ENCODE peak calls at places on chromosomes 16 and 17, in ten cellular contexts. H is right lobe of liver; F is sigmoid colon; X is PC-3; Z is thoracic aorta; C is heart right ventricle; V is psoas muscle; U is CD8-positive, alpha-beta T cell; W is fibroblast of lung; J is tibial artery. L is an unnamed sample.

GRCh38 chr17:74779948-74780400 is 3.8 kb upstream of the NAT9 start:
- DNase-seq in Z (no peak), U (peak), C (peak), W (no peak), X (no peak), F (peak), J (peak), H (no peak), V (peak), L (no peak)

GRCh38 chr16:18936727-18937340 is 10.6 kb upstream of the SMG1 start:
- DNase-seq in Z (no peak), F (no peak), C (no peak), H (peak), J (no peak), X (no peak), V (no peak), W (no peak), U (no peak), L (no peak)

GRCh38 chr16:46688101-46688656 is 799 bp downstream of the VPS35 start:
- DNase-seq in Z (no peak), V (peak), C (peak), X (peak), W (peak), F (no peak), H (no peak), J (peak), U (no peak), L (no peak)

GRCh38 chr16:970766-971581 is at the start of gene LMF1:
- DNase-seq in U (peak), W (peak), X (peak), J (peak), F (peak), Z (peak), C (peak), H (peak), V (peak), L (peak)

GRCh38 chr17:72296456-72296855 is 175.6 kb downstream of the SOX9 start:
- DNase-seq in H (no peak), U (no peak), F (no peak), C (no peak), X (peak), J (no peak), W (no peak), V (no peak), Z (no peak), L (peak)

GRCh38 chr16:22092143-22092933 is at the start of gene VWA3A:
- DNase-seq in W (peak), H (no peak), F (no peak), U (no peak), Z (no peak), X (no peak), V (no peak), J (no peak), C (no peak), L (no peak)

GRCh38 chr17:78515480-78515879 is 61.7 kb downstream of the DNAH17 start:
- DNase-seq in H (no peak), V (no peak), Z (no peak), F (no peak), W (no peak), C (no peak), X (no peak), U (no peak), J (no peak), L (no peak)

GRCh38 chr17:2092253-2092652 is 37.4 kb downstream of the HIC1 start:
- DNase-seq in V (peak), C (no peak), F (no peak), U (no peak), W (no peak), Z (no peak), H (no peak), J (no peak), X (no peak), L (no peak)

GRCh38 chr17:35842239-35842638 is 26.5 kb downstream of the HEATR9 start:
- DNase-seq in X (no peak), W (no peak), V (no peak), F (no peak), U (no peak), H (no peak), J (no peak), Z (no peak), C (no peak), L (no peak)

GRCh38 chr17:42944211-42944610 is 20.0 kb downstream of the AARSD1 start:
- DNase-seq in Z (no peak), H (no peak), V (no peak), U (no peak), W (no peak), F (no peak), X (no peak), C (no peak), J (no peak), L (no peak)

GRCh38 chr16:57711331-57711730 is 16.7 kb downstream of the DRC7 start:
- DNase-seq in C (no peak), V (no peak), U (no peak), X (no peak), H (no peak), F (peak), J (no peak), Z (no peak), W (no peak), L (no peak)

GRCh38 chr17:79079421-79080200 is 5.0 kb downstream of the ENGASE start:
- DNase-seq in C (no peak), X (no peak), W (no peak), V (peak), Z (no peak), U (no peak), J (no peak), H (no peak), F (no peak), L (no peak)

GRCh38 chr17:6065351-6065750 is 4.8 kb upstream of the WSCD1 start:
- DNase-seq in V (no peak), C (no peak), F (no peak), W (no peak), X (no peak), H (no peak), J (no peak), Z (no peak), U (no peak), L (no peak)

DNA sequence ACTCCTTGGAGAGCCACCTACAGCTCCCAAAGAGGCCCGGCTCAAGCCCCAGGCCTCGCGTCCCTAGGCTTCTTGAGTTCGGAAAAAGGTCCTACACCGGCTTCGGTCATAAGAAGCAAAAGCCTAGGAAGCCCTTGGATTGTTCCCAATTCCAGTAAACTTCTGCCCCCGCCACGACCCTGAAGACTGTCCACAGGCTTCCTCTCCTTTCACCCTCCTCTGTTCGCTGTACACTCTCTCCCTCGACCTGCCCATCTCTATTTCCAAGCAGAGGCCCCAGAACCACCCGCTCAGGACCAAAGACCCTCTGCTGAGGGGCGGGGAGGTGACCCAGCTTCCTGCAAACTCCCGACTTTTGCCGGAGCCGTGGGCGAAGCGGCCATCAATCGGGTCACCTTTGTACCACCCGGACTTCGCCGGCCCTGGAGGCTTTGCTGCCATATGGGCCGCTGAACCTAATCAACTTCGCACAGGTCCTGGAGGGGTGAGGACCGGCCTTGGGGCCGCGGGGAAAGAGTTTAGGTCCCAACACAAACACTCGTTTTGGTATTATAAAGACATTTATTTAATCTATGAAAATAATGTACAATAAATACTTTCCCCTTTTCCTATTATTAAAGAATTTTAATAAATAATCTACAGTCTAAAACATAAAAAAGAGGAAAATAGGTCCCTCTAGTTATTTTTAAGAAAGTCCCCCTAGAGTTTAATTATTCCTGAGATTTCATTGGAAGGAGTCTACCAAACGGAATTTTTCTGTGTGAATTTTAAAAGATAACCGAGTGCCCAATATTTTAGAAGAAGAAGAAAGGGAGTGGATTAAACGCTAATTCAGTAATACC is 2.6 kb downstream of the HOXB2 start:
- DNase-seq in J (no peak), H (no peak), U (no peak), Z (no peak), W (no peak), X (no peak), F (no peak), C (no peak), V (no peak), L (no peak)
- H3K27ac ChIP-seq in J (peak), H (peak), U (peak), Z (peak), W (peak), X (no peak), F (peak), C (peak), V (peak), L (no peak)

DNA sequence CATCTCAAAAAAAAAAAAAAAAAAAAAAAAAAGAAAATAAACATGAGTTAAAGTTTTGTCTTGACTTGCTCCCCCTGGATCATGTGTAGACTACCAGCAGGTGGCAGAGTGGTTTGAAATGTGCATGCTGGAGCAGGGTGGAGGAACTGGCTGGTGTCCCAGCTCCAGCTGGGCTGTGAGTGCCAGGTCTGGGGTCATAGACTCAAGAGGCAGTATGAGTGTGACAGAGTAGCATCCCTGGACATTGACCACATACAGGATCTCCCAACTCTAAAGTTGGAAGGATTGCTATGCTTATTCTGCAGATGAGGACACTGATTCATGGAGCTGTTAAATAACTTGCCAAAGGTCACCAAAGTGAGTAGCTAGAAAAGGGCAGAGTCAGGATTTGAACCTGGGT is 198.0 kb upstream of the MPHOSPH6 start:
- DNase-seq in W (peak), J (no peak), Z (no peak), V (peak), F (no peak), C (peak), H (peak), U (no peak), X (peak), L (peak)
- TF ChIP-seq CTCF in W (no peak), J (peak), Z (peak), V (peak), F (no peak), C (peak), H (peak), U (no peak), X (peak), L (peak)

GRCh38 chr16:11402051-11402744 is 56.9 kb downstream of the RMI2 start:
- DNase-seq in C (no peak), V (no peak), W (no peak), F (no peak), J (no peak), X (no peak), U (no peak), H (peak), Z (no peak), L (no peak)
- H3K27ac ChIP-seq in C (no peak), V (no peak), W (no peak), F (no peak), J (no peak), X (no peak), U (no peak), H (no peak), Z (no peak), L (no peak)

GRCh38 chr17:50542795-50543774 is 3.9 kb upstream of the SPATA20 start:
- DNase-seq in U (no peak), X (peak), Z (no peak), W (no peak), J (no peak), C (no peak), H (peak), F (no peak), V (no peak), L (no peak)

GRCh38 chr17:50540485-50541401 is 6.2 kb upstream of the SPATA20 start:
- DNase-seq in W (no peak), J (no peak), F (no peak), Z (no peak), U (no peak), X (no peak), C (no peak), H (no peak), V (no peak), L (no peak)

GRCh38 chr17:50539762-50540440 is 7.1 kb upstream of the SPATA20 start:
- DNase-seq in J (no peak), F (no peak), V (no peak), W (no peak), C (no peak), H (no peak), X (no peak), U (no peak), Z (no peak), L (peak)

GRCh38 chr17:50541402-50541915 is 5.5 kb upstream of the SPATA20 start:
- DNase-seq in U (no peak), H (no peak), X (no peak), V (no peak), Z (no peak), F (no peak), W (no peak), J (no peak), C (no peak), L (no peak)

GRCh38 chr17:50541916-50542688 is 4.9 kb upstream of the SPATA20 start:
- DNase-seq in W (peak), H (peak), X (peak), J (peak), V (peak), U (peak), C (peak), Z (no peak), F (peak), L (peak)
- TF ChIP-seq CTCF in W (peak), H (peak), X (peak), J (no peak), V (peak), U (peak), C (peak), Z (no peak), F (no peak), L (peak)

GRCh38 chr17:76371656-76372628 is 12.5 kb upstream of the SPHK1 start:
- DNase-seq in F (no peak), X (peak), V (no peak), C (no peak), Z (no peak), H (no peak), W (peak), J (no peak), U (no peak), L (peak)

GRCh38 chr17:76368545-76368944 is 14.8 kb upstream of the PRPSAP1 start:
- DNase-seq in W (peak), H (no peak), Z (no peak), J (no peak), C (no peak), U (no peak), F (no peak), X (no peak), V (no peak), L (no peak)

GRCh38 chr17:76370261-76370993 is 14.0 kb upstream of the SPHK1 start:
- DNase-seq in X (peak), W (peak), C (peak), H (peak), V (peak), F (peak), U (no peak), J (peak), Z (peak), L (peak)

GRCh38 chr17:76367647-76368046 is 13.9 kb upstream of the PRPSAP1 start:
- DNase-seq in C (no peak), F (no peak), H (no peak), Z (no peak), J (no peak), U (no peak), V (no peak), W (no peak), X (no peak), L (no peak)

DNA sequence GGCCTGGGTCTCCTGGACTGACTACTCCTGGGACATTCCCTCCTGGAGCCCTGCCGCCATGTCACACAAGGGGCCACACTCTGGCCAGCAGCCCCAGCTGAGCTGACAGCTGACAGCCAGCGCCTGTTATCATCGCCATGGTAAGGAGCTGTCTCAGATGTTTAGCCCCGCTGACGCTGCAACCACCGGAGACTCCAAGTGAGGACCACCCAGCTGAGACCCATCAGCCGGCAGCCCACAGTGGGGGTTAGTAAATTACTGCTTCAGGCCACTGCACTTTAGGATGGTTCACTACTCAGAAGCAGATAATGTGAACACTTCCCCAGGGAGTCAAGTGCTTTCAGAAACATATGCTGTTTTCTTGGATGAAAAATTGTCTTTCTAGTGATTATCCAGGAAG is 14.6 kb upstream of the SPHK1 start:
- DNase-seq in C (no peak), X (no peak), Z (no peak), H (no peak), U (no peak), W (no peak), J (no peak), F (no peak), V (no peak), L (no peak)
- H3K27ac ChIP-seq in C (peak), X (peak), Z (peak), H (no peak), U (no peak), W (peak), J (no peak), F (peak), V (peak), L (peak)

GRCh38 chr16:56610017-56610608 is 1.7 kb downstream of the MT2A start:
- DNase-seq in V (peak), C (no peak), Z (no peak), X (peak), W (peak), F (peak), H (peak), J (peak), U (peak), L (peak)
- TF ChIP-seq CTCF in V (no peak), C (no peak), Z (no peak), X (no peak), W (no peak), F (no peak), H (no peak), J (no peak), U (no peak), L (no peak)

GRCh38 chr16:89704281-89704680 is 2.8 kb upstream of the SPATA2L start:
- DNase-seq in Z (no peak), U (no peak), J (no peak), X (no peak), W (no peak), F (no peak), C (no peak), H (no peak), V (no peak), L (no peak)
- H3K27ac ChIP-seq in Z (no peak), U (no peak), J (no peak), X (no peak), W (no peak), F (no peak), C (no peak), H (no peak), V (no peak), L (no peak)

DNA sequence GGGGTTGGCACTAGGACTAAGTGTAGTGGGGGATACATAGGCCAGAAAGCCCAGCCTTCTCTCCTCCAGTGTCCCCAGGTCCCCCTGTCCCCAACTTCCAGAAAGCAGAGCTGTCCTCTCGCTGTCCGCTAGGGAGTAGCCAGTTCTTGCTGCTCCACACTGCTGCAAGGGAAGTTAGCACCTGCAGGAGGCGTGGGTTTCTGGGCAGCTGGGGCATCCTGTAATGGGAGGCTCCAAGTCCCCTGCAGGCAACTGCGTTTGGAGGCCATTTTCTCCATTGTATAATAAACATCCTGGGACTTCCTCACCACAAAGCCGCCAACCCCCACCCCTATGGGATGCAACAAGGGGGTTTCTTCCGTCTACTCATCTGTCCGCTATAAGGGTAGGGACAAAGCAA is 1.7 kb downstream of the RPRML start:
- DNase-seq in C (no peak), J (no peak), V (no peak), U (no peak), H (no peak), X (peak), W (peak), Z (no peak), F (no peak), L (no peak)
- TF ChIP-seq CTCF in C (no peak), J (no peak), V (no peak), U (no peak), H (no peak), X (peak), W (peak), Z (no peak), F (no peak), L (no peak)

DNA sequence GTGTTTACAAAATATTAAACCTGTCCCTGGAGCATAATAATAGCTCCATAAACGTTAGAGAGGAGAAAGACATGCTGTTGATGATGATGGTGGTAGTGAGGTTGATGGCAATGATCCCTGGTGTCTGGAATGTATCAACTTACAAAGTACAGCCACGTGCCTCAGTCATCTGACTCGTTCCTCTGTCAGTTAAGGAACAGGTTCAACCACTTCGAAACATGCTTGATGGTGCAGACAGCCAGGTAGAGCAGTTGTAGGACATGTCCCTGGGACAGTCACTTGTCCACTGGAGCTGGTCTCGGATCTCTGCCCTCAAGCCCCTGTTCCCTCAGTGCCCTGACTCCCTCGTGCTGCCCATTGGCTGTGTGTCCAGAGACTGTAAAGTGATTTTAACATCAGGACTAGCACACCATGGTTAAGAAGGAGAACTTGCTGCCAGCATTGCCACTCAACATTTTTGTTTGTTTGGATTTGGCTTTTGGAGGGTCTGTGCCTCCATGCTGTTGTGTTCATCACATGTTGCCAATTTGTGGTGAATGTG is 16.2 kb upstream of the SALL1 start:
- DNase-seq in W (no peak), C (no peak), Z (no peak), X (no peak), U (no peak), J (no peak), F (no peak), V (no peak), H (no peak), L (no peak)
- H3K27ac ChIP-seq in W (no peak), C (no peak), Z (no peak), X (no peak), U (no peak), J (no peak), F (no peak), V (no peak), H (no peak), L (no peak)

GRCh38 chr16:66924527-66925321 is 611 bp downstream of the RRAD start:
- DNase-seq in V (peak), Z (no peak), W (no peak), J (no peak), F (no peak), X (peak), H (no peak), C (no peak), U (no peak), L (no peak)
- TF ChIP-seq CTCF in V (peak), Z (peak), W (no peak), J (peak), F (peak), X (peak), H (peak), C (peak), U (no peak), L (peak)

L was measured in RWPE1.